ENCODE peak calls at places on chromosomes 16 and 17, in seven cellular contexts. C is EL; L is NCI-H2029 treated with DMSO at 0.1 percent for 48 hours; Q is GM23248; W is D341Med; P is activated CD4-positive, alpha-beta T cell treated with anti-CD3 and anti-CD28 coated beads, Interleukin-2, amount 50 U/mL, for 1 hour; H is IMR-90. Z is an unnamed sample.

GRCh38 chr17:75645889-75646625 is 12.8 kb downstream of the SMIM5 start:
- DNase-seq in H (no peak), P (no peak), W (no peak), C (no peak), L (no peak), Q (no peak), Z (no peak)

GRCh38 chr16:2858245-2859025 is 465 bp upstream of the PRSS22 start:
- DNase-seq in L (peak), W (no peak), H (no peak), Q (no peak), P (no peak), C (no peak), Z (no peak)

GRCh38 chr16:7561908-7562405 is 229.3 kb downstream of the RBFOX1 start:
- DNase-seq in H (no peak), L (no peak), W (no peak), Q (no peak), C (no peak), P (no peak), Z (no peak)

GRCh38 chr16:78478267-78478821 is 378.9 kb downstream of the WWOX start:
- DNase-seq in W (no peak), C (no peak), Q (no peak), L (no peak), H (no peak), P (no peak), Z (no peak)

GRCh38 chr17:47948706-47949196 is 7.4 kb downstream of the PNPO start:
- DNase-seq in H (no peak), W (peak), C (no peak), P (no peak), Q (peak), L (no peak), Z (no peak)

GRCh38 chr17:41067281-41067680 is 1.6 kb upstream of the KRTAP2-4 start:
- DNase-seq in H (peak), C (peak), P (no peak), W (no peak), L (no peak), Q (peak), Z (peak)

GRCh38 chr16:87053016-87053982 is 263.9 kb downstream of the C16orf95 start:
- DNase-seq in W (no peak), C (no peak), L (no peak), P (no peak), Q (no peak), H (no peak), Z (no peak)

GRCh38 chr16:74261068-74261467 is 35.5 kb upstream of the PSMD7 start:
- DNase-seq in Q (no peak), H (no peak), C (no peak), W (no peak), P (no peak), L (no peak), Z (no peak)

GRCh38 chr17:10126554-10127493 is 71.6 kb downstream of the GAS7 start:
- DNase-seq in Q (peak), L (no peak), C (peak), W (no peak), H (peak), P (no peak), Z (peak)

GRCh38 chr17:8189041-8189710 is 804 bp downstream of the BORCS6 start:
- DNase-seq in C (peak), H (no peak), L (no peak), W (no peak), P (peak), Q (peak), Z (peak)

GRCh38 chr17:40884708-40885512 is at the start of gene KRT20:
- DNase-seq in P (no peak), W (no peak), L (no peak), H (no peak), C (no peak), Q (peak), Z (no peak)

GRCh38 chr16:24539850-24540484 is 601 bp downstream of the RBBP6 start:
- DNase-seq in H (peak), Q (peak), P (peak), L (no peak), W (peak), C (no peak), Z (no peak)

GRCh38 chr17:40382251-40382650 is 17.7 kb upstream of the GJD3 start:
- DNase-seq in W (no peak), L (no peak), P (no peak), H (no peak), Q (no peak), C (no peak), Z (peak)

GRCh38 chr17:37138726-37139125 is 190.0 kb downstream of the AATF start:
- DNase-seq in Q (no peak), P (no peak), C (no peak), W (no peak), H (peak), L (no peak), Z (no peak)

GRCh38 chr17:43517615-43518386 is 28.3 kb downstream of the ETV4 start:
- DNase-seq in W (no peak), L (no peak), Q (peak), P (no peak), H (peak), C (peak), Z (peak)

GRCh38 chr16:15572329-15573001 is 70.5 kb downstream of the MARF1 start:
- DNase-seq in H (peak), W (no peak), P (no peak), Q (peak), C (peak), L (no peak), Z (peak)

GRCh38 chr16:59697236-59697635 is 963.1 kb upstream of the GOT2 start:
- DNase-seq in P (no peak), Q (peak), L (no peak), H (no peak), C (peak), W (no peak), Z (no peak)

GRCh38 chr17:8057691-8058114 is 18.8 kb downstream of the ALOX15B start:
- DNase-seq in Q (peak), H (peak), W (peak), L (peak), P (peak), C (peak), Z (peak)

GRCh38 chr17:76373481-76373825 is 11.0 kb upstream of the SPHK1 start:
- DNase-seq in L (no peak), C (no peak), P (no peak), H (no peak), Q (no peak), W (no peak), Z (no peak)

GRCh38 chr16:83365166-83365565 is 442.6 kb upstream of the HSBP1 start:
- DNase-seq in P (no peak), Q (peak), W (no peak), L (no peak), H (peak), C (peak), Z (peak)

GRCh38 chr17:17793378-17794214 is 43.2 kb downstream of the SREBF1 start:
- DNase-seq in W (no peak), H (no peak), L (no peak), Q (no peak), C (no peak), P (no peak), Z (no peak)

GRCh38 chr16:88719933-88720296 is 13.6 kb downstream of the CTU2 start:
- DNase-seq in L (no peak), W (no peak), P (no peak), Q (no peak), H (no peak), C (no peak), Z (no peak)

GRCh38 chr17:59643159-59643857 is 23.6 kb downstream of the CLTC start:
- DNase-seq in C (no peak), H (peak), Q (peak), W (no peak), L (no peak), P (no peak), Z (peak)

Z was measured in fibroblast of the aortic adventitia.